ENCODE peak calls at places on chromosomes 6 and 20, in seven cellular contexts. One of them, this sample, is unnamed.

GRCh38 chr6:168527451-168528210 is 86.6 kb downstream of the SMOC2 start:
- DNase-seq in sigmoid colon: no peak
- DNase-seq in keratinocyte: no peak
- DNase-seq in lower lobe of right lung: no peak
- DNase-seq in coronary artery: no peak
- DNase-seq in astrocyte: peak; percentile 67
- DNase-seq in GM12865: no peak
- DNase-seq in this sample: no peak

GRCh38 chr6:100467144-100468012 is 2.7 kb upstream of the SIM1 start:
- DNase-seq in astrocyte: no peak
- DNase-seq in GM12865: no peak
- DNase-seq in lower lobe of right lung: no peak
- DNase-seq in coronary artery: no peak
- DNase-seq in sigmoid colon: no peak
- DNase-seq in keratinocyte: no peak
- DNase-seq in this sample: no peak

GRCh38 chr6:101126501-101126900 is 245.4 kb upstream of the ASCC3 start:
- DNase-seq in astrocyte: no peak
- DNase-seq in sigmoid colon: no peak
- DNase-seq in lower lobe of right lung: no peak
- DNase-seq in coronary artery: no peak
- DNase-seq in keratinocyte: no peak
- DNase-seq in GM12865: no peak
- DNase-seq in this sample: no peak

GRCh38 chr20:8094845-8095244 is 37.2 kb upstream of the PLCB1 start:
- DNase-seq in astrocyte: no peak
- DNase-seq in coronary artery: no peak
- DNase-seq in GM12865: no peak
- DNase-seq in lower lobe of right lung: no peak
- DNase-seq in keratinocyte: no peak
- DNase-seq in sigmoid colon: no peak
- DNase-seq in this sample: no peak

GRCh38 chr6:135281227-135281626 is 100.1 kb downstream of the MYB start:
- DNase-seq in sigmoid colon: no peak
- DNase-seq in GM12865: no peak
- DNase-seq in astrocyte: no peak
- DNase-seq in lower lobe of right lung: no peak
- DNase-seq in keratinocyte: no peak
- DNase-seq in coronary artery: no peak
- DNase-seq in this sample: no peak

GRCh38 chr6:3849681-3850450 is 693 bp downstream of the FAM50B start:
- DNase-seq in GM12865: peak; percentile 5
- DNase-seq in coronary artery: no peak
- DNase-seq in sigmoid colon: peak; percentile 72
- DNase-seq in astrocyte: peak; percentile 12
- DNase-seq in lower lobe of right lung: peak; percentile 59
- DNase-seq in keratinocyte: no peak
- DNase-seq in this sample: peak; percentile 28

GRCh38 chr6:167118839-167119238 is 4.1 kb upstream of the CCR6 start:
- DNase-seq in keratinocyte: no peak
- DNase-seq in astrocyte: no peak
- DNase-seq in coronary artery: no peak
- DNase-seq in lower lobe of right lung: no peak
- DNase-seq in sigmoid colon: no peak
- DNase-seq in GM12865: no peak
- DNase-seq in this sample: no peak

GRCh38 chr6:3421763-3422456 is 34.9 kb downstream of the SLC22A23 start:
- DNase-seq in coronary artery: no peak
- DNase-seq in sigmoid colon: no peak
- DNase-seq in keratinocyte: no peak
- DNase-seq in astrocyte: peak; percentile 80
- DNase-seq in lower lobe of right lung: no peak
- DNase-seq in GM12865: peak; percentile 29
- DNase-seq in this sample: no peak

GRCh38 chr6:19880066-19880465 is 42.9 kb downstream of the ID4 start:
- DNase-seq in GM12865: no peak
- DNase-seq in coronary artery: no peak
- DNase-seq in sigmoid colon: no peak
- DNase-seq in lower lobe of right lung: no peak
- DNase-seq in astrocyte: no peak
- DNase-seq in keratinocyte: no peak
- DNase-seq in this sample: no peak

GRCh38 chr6:126188271-126188909 is 151.5 kb upstream of the CENPW start:
- DNase-seq in keratinocyte: no peak
- DNase-seq in coronary artery: no peak
- DNase-seq in sigmoid colon: no peak
- DNase-seq in GM12865: no peak
- DNase-seq in astrocyte: peak; percentile 78
- DNase-seq in lower lobe of right lung: no peak
- DNase-seq in this sample: no peak

GRCh38 chr20:6501061-6501460 is 266.4 kb upstream of the BMP2 start:
- DNase-seq in sigmoid colon: no peak
- DNase-seq in GM12865: no peak
- DNase-seq in keratinocyte: peak; percentile 49
- DNase-seq in astrocyte: peak; percentile 87
- DNase-seq in lower lobe of right lung: no peak
- DNase-seq in coronary artery: no peak
- DNase-seq in this sample: no peak

GRCh38 chr20:63612276-63612931 is 14.5 kb downstream of the GMEB2 start:
- DNase-seq in coronary artery: no peak
- DNase-seq in lower lobe of right lung: peak; percentile 72
- DNase-seq in GM12865: no peak
- DNase-seq in sigmoid colon: no peak
- DNase-seq in keratinocyte: no peak
- DNase-seq in astrocyte: no peak
- DNase-seq in this sample: no peak

GRCh38 chr20:4076671-4077070 is 61.3 kb upstream of the RNF24 start:
- DNase-seq in astrocyte: peak; percentile 96
- DNase-seq in keratinocyte: no peak
- DNase-seq in sigmoid colon: no peak
- DNase-seq in GM12865: no peak
- DNase-seq in coronary artery: no peak
- DNase-seq in lower lobe of right lung: no peak
- DNase-seq in this sample: peak; percentile 46

GRCh38 chr6:25641940-25642666 is 9.9 kb upstream of the SCGN start:
- DNase-seq in sigmoid colon: no peak
- DNase-seq in coronary artery: no peak
- DNase-seq in lower lobe of right lung: no peak
- DNase-seq in keratinocyte: no peak
- DNase-seq in GM12865: no peak
- DNase-seq in astrocyte: no peak
- DNase-seq in this sample: no peak

GRCh38 chr20:46895906-46896242 is 1.2 kb downstream of the EYA2 start:
- DNase-seq in astrocyte: no peak
- DNase-seq in lower lobe of right lung: no peak
- DNase-seq in sigmoid colon: no peak
- DNase-seq in keratinocyte: no peak
- DNase-seq in coronary artery: no peak
- DNase-seq in GM12865: no peak
- DNase-seq in this sample: no peak
- H3K4me3 ChIP-seq in astrocyte: peak overlapping the region; percentile 43
- H3K4me3 ChIP-seq in lower lobe of right lung: peak overlapping the region; percentile 44
- H3K4me3 ChIP-seq in sigmoid colon: peak overlapping the region; percentile 54
- H3K4me3 ChIP-seq in keratinocyte: no peak overlapping the region
- H3K4me3 ChIP-seq in coronary artery: peak overlapping the region; percentile 76
- H3K4me3 ChIP-seq in GM12865: peak overlapping the region; percentile 49
- H3K4me3 ChIP-seq in this sample: peak overlapping the region; percentile 25

GRCh38 chr6:56839533-56840183 is 115.2 kb upstream of the BEND6 start:
- DNase-seq in sigmoid colon: no peak
- DNase-seq in keratinocyte: no peak
- DNase-seq in astrocyte: no peak
- DNase-seq in GM12865: no peak
- DNase-seq in lower lobe of right lung: no peak
- DNase-seq in coronary artery: no peak
- DNase-seq in this sample: no peak

GRCh38 chr6:56838016-56838555 is 116.8 kb upstream of the BEND6 start:
- DNase-seq in GM12865: no peak
- DNase-seq in keratinocyte: no peak
- DNase-seq in coronary artery: no peak
- DNase-seq in sigmoid colon: no peak
- DNase-seq in astrocyte: no peak
- DNase-seq in lower lobe of right lung: no peak
- DNase-seq in this sample: no peak

GRCh38 chr6:56835612-56836011 is 119.3 kb upstream of the BEND6 start:
- DNase-seq in keratinocyte: no peak
- DNase-seq in sigmoid colon: no peak
- DNase-seq in coronary artery: no peak
- DNase-seq in astrocyte: no peak
- DNase-seq in lower lobe of right lung: no peak
- DNase-seq in GM12865: no peak
- DNase-seq in this sample: no peak

GRCh38 chr6:56838965-56839364 is 115.9 kb upstream of the BEND6 start:
- DNase-seq in sigmoid colon: no peak
- DNase-seq in coronary artery: no peak
- DNase-seq in astrocyte: no peak
- DNase-seq in GM12865: no peak
- DNase-seq in lower lobe of right lung: no peak
- DNase-seq in keratinocyte: no peak
- DNase-seq in this sample: no peak

GRCh38 chr6:56837322-56837894 is 117.5 kb upstream of the BEND6 start:
- DNase-seq in lower lobe of right lung: no peak
- DNase-seq in sigmoid colon: no peak
- DNase-seq in keratinocyte: no peak
- DNase-seq in GM12865: no peak
- DNase-seq in coronary artery: no peak
- DNase-seq in astrocyte: no peak
- DNase-seq in this sample: no peak
- TF ChIP-seq CTCF in lower lobe of right lung: no peak
- TF ChIP-seq CTCF in sigmoid colon: no peak
- TF ChIP-seq CTCF in keratinocyte: no peak
- TF ChIP-seq CTCF in GM12865: no peak
- TF ChIP-seq CTCF in coronary artery: no peak
- TF ChIP-seq CTCF in astrocyte: no peak
- TF ChIP-seq CTCF in this sample: no peak

DNA sequence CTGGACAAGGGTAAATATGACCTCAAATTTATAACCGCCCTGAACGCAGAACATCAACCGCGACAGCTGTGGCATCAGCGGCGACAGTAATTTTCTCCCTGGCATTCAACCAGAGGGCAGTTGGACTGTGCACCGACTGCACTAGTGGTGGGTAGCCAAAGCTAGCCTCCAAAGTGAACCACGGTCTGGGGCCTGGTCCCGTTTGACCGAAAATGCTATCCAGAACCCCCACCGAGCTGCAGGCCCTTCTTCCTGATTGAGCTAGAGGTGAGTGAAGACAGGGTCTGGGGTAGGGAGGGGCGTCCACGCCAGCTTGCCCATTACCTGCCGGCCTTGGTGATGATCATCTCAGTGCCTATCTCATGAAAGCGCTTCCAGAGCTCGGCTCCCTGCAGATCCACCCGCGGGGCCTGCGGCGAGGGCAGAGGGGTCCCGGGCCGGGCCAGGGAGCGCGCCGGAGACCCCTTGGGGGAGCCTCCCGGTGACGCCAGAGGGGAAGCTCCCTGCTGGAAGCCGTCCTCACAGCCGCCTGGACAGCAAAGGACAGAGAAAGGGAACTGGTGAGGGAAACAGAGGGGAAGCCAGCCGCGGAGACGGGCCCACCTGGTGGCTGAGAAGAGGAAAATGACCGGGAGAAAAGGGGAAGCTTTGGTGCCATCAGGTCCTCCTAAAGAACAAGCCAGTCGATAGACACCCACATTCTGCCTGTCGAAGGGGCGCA is 2.0 kb downstream of the TBX18 start:
- DNase-seq in astrocyte: peak; percentile 8
- DNase-seq in lower lobe of right lung: no peak
- DNase-seq in coronary artery: no peak
- DNase-seq in sigmoid colon: no peak
- DNase-seq in keratinocyte: no peak
- DNase-seq in GM12865: no peak
- DNase-seq in this sample: no peak
- H3K4me3 ChIP-seq in astrocyte: peak overlapping the region; percentile 83
- H3K4me3 ChIP-seq in lower lobe of right lung: peak overlapping the region; percentile 39
- H3K4me3 ChIP-seq in coronary artery: peak overlapping the region; percentile 82
- H3K4me3 ChIP-seq in sigmoid colon: peak overlapping the region; percentile 45
- H3K4me3 ChIP-seq in keratinocyte: no peak overlapping the region
- H3K4me3 ChIP-seq in GM12865: no peak overlapping the region
- H3K4me3 ChIP-seq in this sample: peak overlapping the region; percentile 11

GRCh38 chr6:41896280-41896679 is 1.1 kb upstream of the USP49 start:
- DNase-seq in coronary artery: no peak
- DNase-seq in astrocyte: no peak
- DNase-seq in sigmoid colon: no peak
- DNase-seq in keratinocyte: no peak
- DNase-seq in lower lobe of right lung: no peak
- DNase-seq in GM12865: no peak
- DNase-seq in this sample: no peak

GRCh38 chr6:41901882-41902519 is 6.8 kb upstream of the USP49 start:
- DNase-seq in lower lobe of right lung: no peak
- DNase-seq in coronary artery: no peak
- DNase-seq in sigmoid colon: no peak
- DNase-seq in keratinocyte: no peak
- DNase-seq in GM12865: peak; percentile 61
- DNase-seq in astrocyte: no peak
- DNase-seq in this sample: no peak
- TF ChIP-seq CTCF in lower lobe of right lung: peak; percentile 32
- TF ChIP-seq CTCF in coronary artery: no peak
- TF ChIP-seq CTCF in sigmoid colon: no peak
- TF ChIP-seq CTCF in keratinocyte: peak; percentile 55
- TF ChIP-seq CTCF in GM12865: peak; percentile 48
- TF ChIP-seq CTCF in astrocyte: no peak
- TF ChIP-seq CTCF in this sample: peak; percentile 7

This sample was measured in uterus.